ENCODE peak calls at places on chromosome 18, in four cellular contexts. C is prostate gland, T is left ventricle myocardium inferior, G is fibroblast of lung. H is an unnamed sample.

GRCh38 chr18:43160509-43160908 is 45.0 kb upstream of the RIT2 start:
- DNase-seq in C (no peak), G (peak; percentile 61), T (no peak), H (no peak)

GRCh38 chr18:3649559-3650426 is 199.8 kb downstream of the TGIF1 start:
- DNase-seq in T (no peak), G (peak; percentile 77), C (no peak), H (no peak)

GRCh38 chr18:70021498-70021897 is 73.8 kb upstream of the CD226 start:
- DNase-seq in G (no peak), C (no peak), T (no peak), H (no peak)

GRCh38 chr18:37502601-37503000 is 63.0 kb downstream of the CELF4 start:
- DNase-seq in G (no peak), C (no peak), T (no peak), H (no peak)

GRCh38 chr18:36312806-36313395 is 15.4 kb downstream of the FHOD3 start:
- DNase-seq in C (no peak), G (no peak), T (no peak), H (no peak)

GRCh38 chr18:41965856-41966255 is 10.8 kb downstream of the PIK3C3 start:
- DNase-seq in G (no peak), T (no peak), C (no peak), H (no peak)

GRCh38 chr18:35267161-35267651 is 22.8 kb downstream of the ZSCAN30 start:
- DNase-seq in G (peak; percentile 74), T (peak; percentile 85), C (peak; percentile 53), H (no peak)

GRCh38 chr18:53944721-53945120 is 279.7 kb downstream of the MBD2 start:
- DNase-seq in C (no peak), T (no peak), G (no peak), H (no peak)

GRCh38 chr18:75213610-75214009 is 3.0 kb downstream of the TSHZ1 start:
- DNase-seq in C (no peak), T (no peak), G (peak; percentile 65), H (peak; percentile 78)

GRCh38 chr18:46916551-46917107 is 678 bp downstream of the PIAS2 start:
- DNase-seq in G (peak; percentile 42), T (no peak), C (peak; percentile 11), H (no peak)

GRCh38 chr18:34695300-34695699 is 14.8 kb upstream of the DTNA start:
- DNase-seq in C (no peak), T (no peak), G (no peak), H (no peak)

GRCh38 chr18:77859634-77860033 is 610.0 kb downstream of the GALR1 start:
- DNase-seq in C (no peak), G (no peak), T (no peak), H (no peak)

GRCh38 chr18:43073771-43074170 is 41.7 kb downstream of the RIT2 start:
- DNase-seq in G (no peak), C (no peak), T (no peak), H (no peak)

GRCh38 chr18:9991021-9992000 is 77.5 kb downstream of the VAPA start:
- DNase-seq in C (no peak), T (no peak), G (no peak), H (no peak)

GRCh38 chr18:54805571-54806334 is 22.5 kb upstream of the RAB27B start:
- DNase-seq in C (no peak), T (no peak), G (peak; percentile 76), H (no peak)

GRCh38 chr18:45171575-45172225 is 443.6 kb upstream of the SLC14A2 start:
- DNase-seq in T (no peak), G (no peak), C (no peak), H (no peak)

GRCh38 chr18:45663646-45664045 is 48.4 kb downstream of the SLC14A2 start:
- DNase-seq in C (no peak), G (no peak), T (no peak), H (no peak)

GRCh38 chr18:46481048-46481846 is 175.8 kb downstream of the LOXHD1 start:
- DNase-seq in G (peak; percentile 46), T (peak; percentile 38), C (peak; percentile 52), H (no peak)

GRCh38 chr18:45652703-45653490 is 37.6 kb downstream of the SLC14A2 start:
- DNase-seq in C (no peak), T (no peak), G (no peak), H (no peak)

GRCh38 chr18:72762505-72763122 is 105.2 kb downstream of the NETO1 start:
- DNase-seq in C (peak; percentile 21), T (no peak), G (peak; percentile 76), H (no peak)
- TF ChIP-seq CTCF in C (peak; percentile 69), T (peak; percentile 88), G (peak; percentile 65), H (peak; percentile 67)

DNA sequence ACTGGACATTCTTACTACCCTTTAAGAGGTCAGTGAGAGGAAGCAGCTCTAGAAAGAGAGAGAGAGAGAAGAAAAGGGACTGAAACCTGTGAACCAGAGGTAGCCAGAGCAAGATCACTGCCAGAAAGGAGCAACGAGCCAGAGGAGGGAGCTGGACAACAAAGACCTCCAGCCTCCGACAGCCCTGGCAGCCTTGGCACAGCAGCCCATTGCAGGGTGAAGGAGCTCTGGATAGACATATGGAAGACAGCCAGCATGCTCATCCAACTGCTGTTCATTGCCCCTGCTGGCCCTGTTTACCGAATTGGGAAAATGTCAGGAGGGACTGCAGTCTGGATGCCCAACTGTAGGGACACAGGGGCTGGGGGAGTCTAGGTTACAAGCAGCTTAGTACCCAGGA is 228.4 kb upstream of the SLC35G4 start:
- DNase-seq in G (no peak), T (no peak), C (no peak), H (no peak)
- H3K4me3 ChIP-seq in G (no peak overlapping the region), T (no peak overlapping the region), C (no peak overlapping the region), H (no peak overlapping the region)

DNA sequence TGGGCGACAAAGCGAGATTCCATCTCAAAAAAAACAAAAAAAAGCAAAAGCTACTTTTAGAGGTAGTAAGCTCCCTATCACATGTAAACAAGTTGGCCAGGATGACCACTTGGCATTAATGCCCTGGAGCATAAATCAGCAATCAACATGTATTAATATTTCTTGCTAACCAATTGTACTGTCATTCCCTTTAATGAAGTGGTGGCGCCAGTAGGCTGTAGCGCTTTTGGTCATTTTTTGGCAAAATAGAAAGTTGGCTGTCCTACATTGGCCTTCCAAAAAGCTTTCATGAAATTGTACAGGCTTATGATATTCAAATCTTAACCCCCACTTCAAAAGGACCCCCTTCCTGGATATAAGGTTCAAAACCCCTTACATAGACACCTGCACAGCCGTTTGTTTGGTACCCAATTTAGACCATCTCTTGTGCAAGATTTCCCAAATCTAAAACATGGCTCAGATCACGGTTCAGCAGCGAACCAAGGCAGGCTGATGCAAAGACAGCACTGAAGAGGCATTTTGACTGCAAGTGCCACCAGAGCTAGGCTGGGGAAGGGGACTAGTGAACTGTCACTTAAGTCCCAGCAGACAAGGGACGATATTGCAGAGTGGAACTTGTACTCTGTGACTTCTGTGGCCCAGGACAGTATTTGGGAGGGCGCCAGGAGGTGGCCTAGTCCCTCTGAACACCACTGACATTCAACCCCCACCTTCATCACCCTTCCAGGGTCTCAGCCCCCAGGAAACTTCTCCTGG is 31.9 kb downstream of the SMAD7 start:
- DNase-seq in G (no peak), C (no peak), T (no peak), H (no peak)
- H3K36me3 ChIP-seq in G (peaks cover 6% of the 10 kb centered on the region), C (no peaks in the 10 kb centered on the region), T (peaks cover 20% of the 10 kb centered on the region), H (peaks cover 12% of the 10 kb centered on the region)

GRCh38 chr18:6857305-6857704 is 127.8 kb downstream of the ARHGAP28 start:
- DNase-seq in T (no peak), C (no peak), G (peak; percentile 82), H (no peak)
- TF ChIP-seq CTCF in T (no peak), C (no peak), G (peak; percentile 12), H (no peak)

GRCh38 chr18:79515944-79516351 is 120.2 kb downstream of the NFATC1 start:
- DNase-seq in C (no peak), G (no peak), T (no peak), H (no peak)
- H3K4me3 ChIP-seq in C (no peak overlapping the region), G (no peak overlapping the region), T (no peak overlapping the region), H (no peak overlapping the region)

GRCh38 chr18:21052385-21052784 is 59.2 kb downstream of the ROCK1 start:
- DNase-seq in G (no peak), C (no peak), T (no peak), H (no peak)

GRCh38 chr18:21056545-21056944 is 55.1 kb downstream of the ROCK1 start:
- DNase-seq in C (no peak), G (no peak), T (no peak), H (no peak)

GRCh38 chr18:21053127-21053526 is 58.5 kb downstream of the ROCK1 start:
- DNase-seq in G (peak; percentile 82), C (no peak), T (no peak), H (peak; percentile 81)

GRCh38 chr18:21054252-21054821 is 57.3 kb downstream of the ROCK1 start:
- DNase-seq in G (no peak), C (no peak), T (no peak), H (no peak)

GRCh38 chr18:21057112-21057511 is 54.5 kb downstream of the ROCK1 start:
- DNase-seq in T (no peak), C (no peak), G (no peak), H (no peak)
- H3K36me3 ChIP-seq in T (no peaks in the 10 kb centered on the region), C (no peaks in the 10 kb centered on the region), G (no peaks in the 10 kb centered on the region), H (no peaks in the 10 kb centered on the region)

DNA sequence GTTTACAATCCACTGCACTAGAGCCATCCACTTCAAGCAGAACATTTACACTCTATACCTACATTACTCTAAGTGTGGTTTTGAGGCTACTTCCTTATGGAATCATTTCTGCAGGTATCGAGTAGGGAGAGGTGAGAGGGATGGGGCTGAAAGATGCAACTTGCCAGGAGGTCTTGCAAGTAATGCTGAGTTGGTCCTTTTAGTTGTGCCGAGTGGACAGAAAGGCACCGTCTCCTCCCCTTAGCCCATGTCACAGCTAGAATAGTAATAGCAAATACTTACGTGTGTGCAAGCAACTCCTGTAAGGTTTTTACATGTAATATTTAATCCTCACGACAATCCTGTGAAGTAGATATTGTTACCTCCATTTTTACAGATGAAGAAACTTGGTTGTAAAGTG is 158.8 kb upstream of the TTC39C start:
- DNase-seq in G (no peak), C (no peak), T (no peak), H (no peak)
- TF ChIP-seq CTCF in G (no peak), C (no peak), T (no peak), H (no peak)

GRCh38 chr18:13680612-13681011 is 45.7 kb downstream of the FAM210A start:
- DNase-seq in T (peak; percentile 27), G (no peak), C (no peak), H (no peak)

GRCh38 chr18:13681701-13682100 is 44.7 kb downstream of the FAM210A start:
- DNase-seq in C (no peak), T (no peak), G (no peak), H (no peak)

GRCh38 chr18:13672657-13673056 is 53.7 kb downstream of the FAM210A start:
- DNase-seq in G (no peak), C (no peak), T (no peak), H (no peak)

DNA sequence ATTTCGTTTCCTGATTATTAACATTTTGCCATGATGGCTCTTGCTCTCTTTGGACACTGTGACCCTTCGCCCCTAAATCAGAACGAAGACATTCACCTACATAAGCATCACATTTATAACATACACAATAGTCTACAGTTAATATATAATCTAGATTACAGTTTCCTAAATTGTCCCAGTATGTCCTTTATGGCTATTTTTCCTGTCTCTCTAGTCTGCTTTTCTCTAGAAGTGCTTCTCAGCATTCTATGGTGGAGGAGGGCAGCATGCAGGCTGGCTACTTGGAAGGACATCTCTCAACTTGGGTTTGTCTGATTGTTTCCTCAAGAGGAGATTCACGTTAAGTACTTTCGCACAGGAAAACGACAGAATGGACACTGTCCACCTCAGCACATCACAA is 49.9 kb downstream of the FAM210A start:
- DNase-seq in G (no peak), C (no peak), T (no peak), H (no peak)
- H3K4me3 ChIP-seq in G (no peak overlapping the region), C (no peak overlapping the region), T (no peak overlapping the region), H (no peak overlapping the region)

H was measured in BJ.